ENCODE peak calls at places on chromosomes 5 and 9, in six cellular contexts. One of them, this sample, is unnamed.

GRCh38 chr5:124411089-124411488 is 335.4 kb downstream of the ZNF608 start:
- DNase-seq in aorta: no peak
- DNase-seq in fibroblast of pulmonary artery: peak
- DNase-seq in GDM1: no peak
- DNase-seq in ELF-1: no peak
- DNase-seq in stimulated activated CD8-positive, alpha-beta memory T cell treated with anti-CD3 and anti-CD28 coated beads, Interleukin-15, amount 100 ng/mL, for 24 hours: no peak
- DNase-seq in this sample: no peak

GRCh38 chr9:17824191-17824926 is 245.5 kb downstream of the SH3GL2 start:
- DNase-seq in stimulated activated CD8-positive, alpha-beta memory T cell treated with anti-CD3 and anti-CD28 coated beads, Interleukin-15, amount 100 ng/mL, for 24 hours: no peak
- DNase-seq in aorta: no peak
- DNase-seq in GDM1: no peak
- DNase-seq in ELF-1: no peak
- DNase-seq in fibroblast of pulmonary artery: peak
- DNase-seq in this sample: no peak

GRCh38 chr5:24272735-24273134 is 372.0 kb downstream of the CDH10 start:
- DNase-seq in fibroblast of pulmonary artery: no peak
- DNase-seq in GDM1: no peak
- DNase-seq in aorta: no peak
- DNase-seq in stimulated activated CD8-positive, alpha-beta memory T cell treated with anti-CD3 and anti-CD28 coated beads, Interleukin-15, amount 100 ng/mL, for 24 hours: no peak
- DNase-seq in ELF-1: no peak
- DNase-seq in this sample: peak

GRCh38 chr9:32348289-32348688 is 36.2 kb upstream of the ACO1 start:
- DNase-seq in fibroblast of pulmonary artery: peak
- DNase-seq in aorta: no peak
- DNase-seq in ELF-1: no peak
- DNase-seq in GDM1: no peak
- DNase-seq in stimulated activated CD8-positive, alpha-beta memory T cell treated with anti-CD3 and anti-CD28 coated beads, Interleukin-15, amount 100 ng/mL, for 24 hours: no peak
- DNase-seq in this sample: no peak

GRCh38 chr5:37889612-37890317 is 49.9 kb upstream of the GDNF start:
- DNase-seq in aorta: no peak
- DNase-seq in stimulated activated CD8-positive, alpha-beta memory T cell treated with anti-CD3 and anti-CD28 coated beads, Interleukin-15, amount 100 ng/mL, for 24 hours: no peak
- DNase-seq in ELF-1: peak
- DNase-seq in fibroblast of pulmonary artery: no peak
- DNase-seq in GDM1: no peak
- DNase-seq in this sample: no peak

GRCh38 chr5:61837788-61838187 is 468.2 kb upstream of the KIF2A start:
- DNase-seq in ELF-1: no peak
- DNase-seq in fibroblast of pulmonary artery: no peak
- DNase-seq in aorta: no peak
- DNase-seq in GDM1: no peak
- DNase-seq in stimulated activated CD8-positive, alpha-beta memory T cell treated with anti-CD3 and anti-CD28 coated beads, Interleukin-15, amount 100 ng/mL, for 24 hours: no peak
- DNase-seq in this sample: no peak

GRCh38 chr9:78215706-78216105 is 20.2 kb upstream of the CEP78 start:
- DNase-seq in aorta: no peak
- DNase-seq in ELF-1: no peak
- DNase-seq in stimulated activated CD8-positive, alpha-beta memory T cell treated with anti-CD3 and anti-CD28 coated beads, Interleukin-15, amount 100 ng/mL, for 24 hours: no peak
- DNase-seq in GDM1: no peak
- DNase-seq in fibroblast of pulmonary artery: peak
- DNase-seq in this sample: no peak

GRCh38 chr9:129107651-129108050 is 2.9 kb downstream of the CRAT start:
- DNase-seq in ELF-1: no peak
- DNase-seq in GDM1: no peak
- DNase-seq in aorta: no peak
- DNase-seq in fibroblast of pulmonary artery: no peak
- DNase-seq in stimulated activated CD8-positive, alpha-beta memory T cell treated with anti-CD3 and anti-CD28 coated beads, Interleukin-15, amount 100 ng/mL, for 24 hours: no peak
- DNase-seq in this sample: no peak

GRCh38 chr5:80790698-80791097 is 135.9 kb upstream of the DHFR start:
- DNase-seq in stimulated activated CD8-positive, alpha-beta memory T cell treated with anti-CD3 and anti-CD28 coated beads, Interleukin-15, amount 100 ng/mL, for 24 hours: no peak
- DNase-seq in fibroblast of pulmonary artery: no peak
- DNase-seq in aorta: no peak
- DNase-seq in GDM1: no peak
- DNase-seq in ELF-1: no peak
- DNase-seq in this sample: no peak

GRCh38 chr5:10756539-10756938 is 4.5 kb downstream of the DAP start:
- DNase-seq in GDM1: no peak
- DNase-seq in fibroblast of pulmonary artery: peak
- DNase-seq in ELF-1: no peak
- DNase-seq in aorta: no peak
- DNase-seq in stimulated activated CD8-positive, alpha-beta memory T cell treated with anti-CD3 and anti-CD28 coated beads, Interleukin-15, amount 100 ng/mL, for 24 hours: no peak
- DNase-seq in this sample: no peak

GRCh38 chr9:16704489-16705111 is 165.9 kb downstream of the BNC2 start:
- DNase-seq in ELF-1: peak
- DNase-seq in fibroblast of pulmonary artery: no peak
- DNase-seq in stimulated activated CD8-positive, alpha-beta memory T cell treated with anti-CD3 and anti-CD28 coated beads, Interleukin-15, amount 100 ng/mL, for 24 hours: no peak
- DNase-seq in GDM1: no peak
- DNase-seq in aorta: peak
- DNase-seq in this sample: no peak